ENCODE peak calls at places on chromosomes 7 and 10, in ten cellular contexts. S is neural crest cell; V is brain microvascular endothelial cell; U is AG10803; T is GM20000; G is fibroblast of mammary gland; D is IMR-90; H is MM.1S; K is CD4-positive, alpha-beta T cell; A is heart left ventricle. X is an unnamed sample.

GRCh38 chr7:128906766-128907559 is 3.5 kb downstream of the KCP start:
- DNase-seq in D (no peak), G (no peak), A (no peak), S (no peak), H (no peak), V (no peak), T (peak), U (no peak), K (no peak), X (no peak)

GRCh38 chr10:101482568-101482967 is 105.5 kb downstream of the POLL start:
- DNase-seq in U (no peak), T (no peak), K (no peak), H (no peak), D (no peak), V (no peak), A (no peak), G (no peak), S (no peak), X (no peak)

GRCh38 chr7:15561840-15562239 is at the start of gene AGMO:
- DNase-seq in K (no peak), V (peak), S (no peak), U (no peak), G (peak), H (no peak), T (no peak), A (peak), D (no peak), X (no peak)

GRCh38 chr10:123990889-123991288 is 99.3 kb upstream of the CPXM2 start:
- DNase-seq in D (no peak), H (no peak), K (no peak), A (no peak), S (no peak), G (no peak), T (no peak), U (no peak), V (no peak), X (no peak)

GRCh38 chr10:70729763-70730357 is 55.3 kb downstream of the TBATA start:
- DNase-seq in T (no peak), A (peak), V (no peak), H (no peak), K (no peak), D (no peak), S (no peak), G (no peak), U (no peak), X (no peak)

GRCh38 chr10:120221873-120222485 is 235.0 kb upstream of the PLPP4 start:
- DNase-seq in K (no peak), H (peak), U (peak), S (peak), G (peak), V (peak), D (no peak), A (no peak), T (peak), X (peak)

GRCh38 chr7:148058092-148058491 is 532.5 kb upstream of the C7orf33 start:
- DNase-seq in D (no peak), A (no peak), S (no peak), U (no peak), T (no peak), K (no peak), V (no peak), G (no peak), H (no peak), X (no peak)

GRCh38 chr7:118352854-118353453 is 128.4 kb downstream of the ANKRD7 start:
- DNase-seq in S (no peak), H (peak), K (no peak), V (no peak), U (no peak), G (peak), A (no peak), D (no peak), T (no peak), X (peak)

GRCh38 chr10:79239275-79239779 is 107.9 kb upstream of the PPIF start:
- DNase-seq in D (peak), K (no peak), H (no peak), A (peak), G (peak), S (peak), T (no peak), U (no peak), V (no peak), X (peak)

GRCh38 chr7:77833136-77833535 is 34.6 kb downstream of the PHTF2 start:
- DNase-seq in A (no peak), U (peak), K (no peak), V (no peak), D (peak), H (no peak), T (no peak), G (no peak), S (no peak), X (no peak)

GRCh38 chr7:130299909-130300308 is 6.9 kb downstream of the CPA4 start:
- DNase-seq in U (peak), T (no peak), V (no peak), G (no peak), D (no peak), H (no peak), A (no peak), K (no peak), S (no peak), X (no peak)

GRCh38 chr7:128112781-128113221 is 81.6 kb upstream of the LRRC4 start:
- DNase-seq in D (no peak), T (no peak), V (no peak), S (no peak), K (no peak), H (peak), G (no peak), U (no peak), A (no peak), X (no peak)

GRCh38 chr10:110778221-110778620 is 93.5 kb upstream of the PDCD4 start:
- DNase-seq in K (no peak), T (no peak), A (no peak), S (no peak), U (no peak), G (no peak), V (no peak), H (no peak), D (no peak), X (no peak)

GRCh38 chr7:42790196-42790595 is 121.7 kb downstream of the C7orf25 start:
- DNase-seq in A (no peak), U (peak), H (no peak), G (peak), D (peak), V (peak), S (no peak), T (no peak), K (no peak), X (peak)

GRCh38 chr7:123674399-123675091 is 18.9 kb downstream of the LMOD2 start:
- DNase-seq in G (peak), V (no peak), U (peak), T (no peak), S (no peak), D (peak), A (no peak), K (no peak), H (no peak), X (peak)

GRCh38 chr10:49299816-49300139 is 808 bp downstream of the C10orf71 start:
- DNase-seq in U (no peak), A (no peak), S (no peak), H (no peak), V (no peak), G (no peak), K (no peak), D (no peak), T (no peak), X (no peak)

GRCh38 chr7:45589061-45589460 is 14.9 kb downstream of the ADCY1 start:
- DNase-seq in D (no peak), A (no peak), H (no peak), S (no peak), V (no peak), G (no peak), T (no peak), U (no peak), K (no peak), X (no peak)

GRCh38 chr10:15744217-15744865 is 24.6 kb upstream of the ITGA8 start:
- DNase-seq in G (peak), U (peak), D (peak), V (peak), A (peak), T (peak), K (peak), H (peak), S (peak), X (peak)

GRCh38 chr7:13110107-13110506 is 422.7 kb downstream of the ARL4A start:
- DNase-seq in S (no peak), T (no peak), H (no peak), G (no peak), A (no peak), K (no peak), V (no peak), D (no peak), U (no peak), X (no peak)

GRCh38 chr7:2282185-2282751 is 32.0 kb downstream of the SNX8 start:
- DNase-seq in V (no peak), D (no peak), S (no peak), A (no peak), U (no peak), T (no peak), G (no peak), H (no peak), K (no peak), X (no peak)

GRCh38 chr7:57821438-57822382 is 371.7 kb downstream of the ZNF716 start:
- DNase-seq in T (no peak), G (no peak), H (no peak), V (no peak), A (no peak), S (no peak), U (no peak), K (no peak), D (no peak), X (no peak)

GRCh38 chr10:32073128-32073527 is 16.9 kb upstream of the KIF5B start:
- DNase-seq in H (no peak), D (no peak), T (no peak), V (no peak), A (no peak), U (no peak), S (no peak), K (no peak), G (no peak), X (no peak)

GRCh38 chr10:29715296-29715695 is 80.5 kb upstream of the SVIL start:
- DNase-seq in S (no peak), T (no peak), D (no peak), A (no peak), U (no peak), V (no peak), G (peak), K (no peak), H (no peak), X (no peak)

GRCh38 chr10:16854623-16855022 is 37.4 kb upstream of the RSU1 start:
- DNase-seq in V (peak), S (no peak), H (no peak), T (no peak), A (no peak), G (peak), U (peak), K (no peak), D (no peak), X (no peak)

GRCh38 chr7:51123322-51124021 is 193.1 kb downstream of the COBL start:
- DNase-seq in U (peak), T (no peak), D (peak), K (peak), V (peak), G (peak), H (no peak), S (no peak), A (peak), X (peak)

GRCh38 chr7:4299431-4299830 is 382.7 kb upstream of the FOXK1 start:
- DNase-seq in S (no peak), U (no peak), G (no peak), V (no peak), A (no peak), K (no peak), T (no peak), H (no peak), D (no peak), X (no peak)

GRCh38 chr10:86967481-86967941 is 771 bp upstream of the ADIRF start:
- DNase-seq in S (no peak), V (no peak), K (no peak), H (no peak), T (no peak), G (no peak), D (no peak), U (no peak), A (peak), X (peak)

DNA sequence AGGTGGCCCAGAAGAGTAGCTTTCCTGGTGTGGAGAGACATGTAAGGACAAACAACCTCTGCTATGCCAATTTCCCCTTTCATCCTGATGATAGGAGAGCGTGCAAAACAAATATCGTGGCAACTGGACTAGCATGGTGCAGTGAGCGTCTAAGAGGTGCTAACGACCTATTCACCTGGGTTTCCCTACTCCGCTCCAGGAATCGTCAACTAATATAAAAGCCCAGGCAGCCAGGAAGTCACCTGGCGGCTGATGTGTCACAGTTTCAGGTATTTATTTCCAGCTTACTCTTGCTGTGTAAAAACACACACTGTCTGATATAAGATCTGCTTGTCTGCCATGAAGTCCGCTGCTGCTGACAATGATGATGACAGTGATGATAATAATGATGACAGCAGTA is 56.5 kb upstream of the EFCAB10 start:
- DNase-seq in T (no peak), G (no peak), K (no peak), A (no peak), H (no peak), U (no peak), D (no peak), V (no peak), S (no peak), X (no peak)
- TF ChIP-seq CTCF in T (no peak), G (no peak), K (no peak), A (no peak), H (no peak), U (no peak), D (no peak), V (no peak), S (no peak), X (no peak)

DNA sequence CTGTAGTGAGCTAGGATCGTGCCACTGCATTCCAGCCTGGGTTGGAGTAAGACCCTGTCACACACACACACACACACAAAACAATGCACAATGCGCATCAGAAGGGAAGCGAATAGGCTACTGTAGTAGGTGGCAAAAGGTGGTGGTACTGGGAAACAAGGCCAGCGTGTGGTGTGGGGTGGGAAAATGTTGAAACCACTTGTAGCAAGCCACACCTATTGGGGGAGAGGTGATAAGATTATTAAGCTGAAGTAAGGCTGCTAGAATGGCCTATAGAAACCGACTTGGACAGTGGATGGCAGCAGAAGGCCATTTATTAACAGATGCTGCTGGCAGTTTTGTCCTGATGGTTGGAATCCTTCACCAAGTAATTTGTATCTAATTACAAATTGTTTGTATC is 7.2 kb upstream of the CHCHD1 start:
- DNase-seq in U (peak), T (peak), A (no peak), S (no peak), G (peak), K (no peak), V (no peak), D (peak), H (peak), X (peak)
- TF ChIP-seq CTCF in U (peak), T (no peak), A (no peak), S (no peak), G (peak), K (no peak), V (peak), D (peak), H (no peak), X (peak)

DNA sequence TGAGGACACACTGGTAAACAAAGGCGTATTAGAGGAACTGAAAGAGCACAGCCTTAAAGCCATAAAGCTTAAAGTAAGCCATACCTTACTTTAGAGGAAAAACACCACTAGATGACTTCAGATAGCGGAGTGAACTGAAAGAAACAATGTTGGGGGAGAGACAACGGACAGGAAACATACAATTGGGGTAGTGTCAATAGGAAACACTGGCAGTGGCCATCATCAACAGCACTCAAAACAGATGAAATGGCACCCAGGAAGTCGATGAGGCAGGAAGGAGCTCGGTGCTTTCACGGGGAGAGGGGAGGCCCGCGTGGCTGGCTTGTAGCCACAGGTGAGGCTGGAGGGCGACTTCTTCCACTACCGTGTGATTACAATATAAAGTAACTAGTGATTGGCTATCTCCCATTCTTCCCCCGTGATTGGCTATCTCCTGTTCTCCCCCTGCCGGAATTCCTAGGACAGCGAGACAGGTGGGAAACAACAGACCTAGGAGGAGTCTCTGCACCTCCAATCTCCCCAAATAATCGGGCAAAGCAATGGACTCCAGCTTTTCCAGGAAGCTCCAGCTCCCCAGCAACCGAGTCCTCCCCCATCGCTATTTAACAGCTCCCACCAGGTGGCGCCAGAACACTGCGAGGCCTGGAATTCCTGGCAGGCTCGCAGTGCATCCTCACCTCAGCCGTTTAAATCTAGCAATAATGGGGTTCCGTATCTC is 2.4 kb upstream of the TAS2R38 start:
- DNase-seq in A (peak), V (peak), D (no peak), H (peak), U (peak), S (peak), G (peak), K (peak), T (peak), X (peak)
- TF ChIP-seq CTCF in A (peak), V (peak), D (peak), H (peak), U (peak), S (peak), G (peak), K (peak), T (peak), X (peak)

DNA sequence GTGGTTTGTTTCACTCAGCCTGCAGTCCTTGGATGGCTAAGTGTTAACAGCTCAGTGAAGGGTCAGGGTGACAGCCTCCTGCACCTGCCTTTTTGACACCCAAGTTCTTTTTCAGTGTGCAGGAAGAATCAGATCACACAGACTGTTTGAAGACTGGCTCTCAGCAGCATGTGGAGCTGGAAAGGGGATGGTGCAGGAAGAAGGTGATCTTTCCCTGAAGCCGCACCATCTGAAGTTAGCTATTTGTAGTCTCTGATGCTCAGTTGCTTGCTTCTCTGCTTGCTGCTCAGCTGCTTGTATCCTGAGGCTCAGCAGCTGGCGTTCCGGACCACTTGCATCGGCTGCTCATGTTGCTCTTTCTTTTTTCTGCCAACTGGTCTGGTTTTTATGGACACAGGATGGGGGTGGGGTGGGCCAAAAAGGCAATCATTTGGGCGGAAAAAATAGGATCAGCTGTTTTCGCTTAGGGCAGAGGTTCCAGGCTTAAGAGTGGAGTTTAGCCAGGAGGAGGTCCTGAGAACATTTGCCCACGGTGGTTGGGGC is 15.9 kb upstream of the DNMBP start:
- DNase-seq in H (no peak), V (no peak), K (no peak), D (no peak), A (no peak), S (no peak), T (no peak), U (peak), G (no peak), X (no peak)
- TF ChIP-seq CTCF in H (no peak), V (no peak), K (no peak), D (no peak), A (no peak), S (no peak), T (no peak), U (no peak), G (no peak), X (no peak)

GRCh38 chr7:27123021-27123476 is 7.5 kb downstream of the HOXA4 start:
- DNase-seq in D (peak), V (no peak), U (no peak), H (no peak), K (no peak), A (no peak), S (no peak), T (no peak), G (no peak), X (no peak)
- TF ChIP-seq CTCF in D (no peak), V (no peak), U (no peak), H (no peak), K (no peak), A (no peak), S (peak), T (no peak), G (no peak), X (no peak)

GRCh38 chr10:80583681-80584080 is 46.0 kb downstream of the SH2D4B start:
- DNase-seq in T (no peak), H (no peak), S (no peak), A (no peak), D (no peak), U (no peak), K (no peak), G (no peak), V (no peak), X (no peak)
- TF ChIP-seq CTCF in T (no peak), H (no peak), S (no peak), A (peak), D (no peak), U (no peak), K (peak), G (no peak), V (no peak), X (no peak)

X was measured in MCF 10A.